ENCODE peak calls at places on chromosomes 6 and 20, in four cellular contexts. F is HCT116, Y is GM23248, Q is SK-N-SH. W is an unnamed sample. For H4K20me1, the result is how much of the 10 kb centered on the place peaks cover.

GRCh38 chr6:14270925-14271791 is 153.6 kb downstream of the CD83 start:
- DNase-seq in F (peak), Y (peak), Q (no peak), W (no peak)

GRCh38 chr6:16769131-16769985 is 8.1 kb upstream of the ATXN1 start:
- DNase-seq in Q (no peak), F (peak), Y (peak), W (no peak)

GRCh38 chr6:34600101-34600500 is 44.0 kb upstream of the SPDEF start:
- DNase-seq in Q (no peak), F (no peak), Y (no peak), W (no peak)

GRCh38 chr6:27161946-27162603 is 85.4 kb upstream of the PRSS16 start:
- DNase-seq in Y (peak), Q (peak), F (peak), W (peak)

GRCh38 chr20:63026582-63027424 is 20.0 kb upstream of the BHLHE23 start:
- DNase-seq in Q (no peak), Y (no peak), F (no peak), W (no peak)

GRCh38 chr6:137708481-137708880 is 158.6 kb upstream of the TNFAIP3 start:
- DNase-seq in F (no peak), Q (no peak), Y (no peak), W (no peak)

GRCh38 chr6:16244869-16245451 is 6.6 kb downstream of the GMPR start:
- DNase-seq in Q (no peak), Y (no peak), F (no peak), W (no peak)

GRCh38 chr20:62398120-62398821 is 8.8 kb downstream of the CABLES2 start:
- DNase-seq in Q (no peak), F (no peak), Y (no peak), W (no peak)

GRCh38 chr20:37344506-37345338 is 1.2 kb upstream of the SRC start:
- DNase-seq in Q (peak), F (no peak), Y (no peak), W (no peak)

GRCh38 chr6:74519172-74519571 is 686.7 kb downstream of the COL12A1 start:
- DNase-seq in Y (peak), Q (no peak), F (no peak), W (no peak)

GRCh38 chr20:17674722-17675518 is 7.1 kb downstream of the RRBP1 start:
- DNase-seq in F (no peak), Q (no peak), Y (peak), W (no peak)

GRCh38 chr6:53706525-53706924 is 41.0 kb upstream of the KLHL31 start:
- DNase-seq in Q (no peak), F (no peak), Y (no peak), W (no peak)

GRCh38 chr6:85323435-85324040 is 126.3 kb upstream of the NT5E start:
- DNase-seq in F (peak), Y (peak), Q (peak), W (peak)

GRCh38 chr20:60857708-60858107 is 394.4 kb upstream of the CDH4 start:
- DNase-seq in Y (peak), F (no peak), Q (no peak), W (no peak)

GRCh38 chr6:142297996-142298753 is 3.6 kb upstream of the ADGRG6 start:
- DNase-seq in F (no peak), Q (no peak), Y (peak), W (no peak)

GRCh38 chr6:148516116-148517016 is 173.7 kb downstream of the SASH1 start:
- DNase-seq in Y (no peak), F (no peak), Q (no peak), W (no peak)

DNA sequence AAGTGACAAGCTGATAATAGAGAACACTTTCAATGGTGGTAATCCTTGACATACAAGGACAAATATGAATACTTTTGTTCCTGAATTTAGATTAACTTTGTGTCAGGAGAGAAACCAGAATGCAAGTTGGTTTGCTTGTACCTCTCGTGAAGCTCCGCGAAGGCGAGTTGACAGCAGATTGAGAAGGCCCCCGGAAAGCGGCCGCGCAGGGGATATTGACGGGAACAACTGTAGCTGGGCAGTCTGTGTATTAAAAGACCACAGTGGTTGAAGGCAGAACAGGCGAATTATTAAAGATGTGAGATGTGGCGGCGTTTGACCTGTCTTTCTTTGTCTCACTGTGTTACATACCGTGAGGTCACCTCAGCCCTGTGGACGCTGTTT is 175.8 kb upstream of the RALGAPA2 start:
- DNase-seq in Y (no peak), F (no peak), Q (no peak), W (no peak)
- H2AFZ ChIP-seq in Y (no peak), F (no peak), Q (no peak), W (no peak)

GRCh38 chr6:129753422-129753821 is 43.4 kb upstream of the ARHGAP18 start:
- DNase-seq in Q (no peak), Y (peak), F (no peak), W (no peak)
- H4K20me1 ChIP-seq in Q (under half), Y (under half), F (under half), W (under half)

GRCh38 chr6:110017946-110018345 is 39.8 kb downstream of the GPR6 start:
- DNase-seq in Q (no peak), Y (no peak), F (no peak), W (no peak)

GRCh38 chr6:110015206-110015605 is 37.1 kb downstream of the GPR6 start:
- DNase-seq in Y (no peak), Q (no peak), F (no peak), W (no peak)

GRCh38 chr6:110017306-110017705 is 39.2 kb downstream of the GPR6 start:
- DNase-seq in Y (no peak), F (no peak), Q (no peak), W (no peak)

GRCh38 chr6:110020888-110021287 is 42.8 kb downstream of the GPR6 start:
- DNase-seq in F (no peak), Y (no peak), Q (no peak), W (no peak)

DNA sequence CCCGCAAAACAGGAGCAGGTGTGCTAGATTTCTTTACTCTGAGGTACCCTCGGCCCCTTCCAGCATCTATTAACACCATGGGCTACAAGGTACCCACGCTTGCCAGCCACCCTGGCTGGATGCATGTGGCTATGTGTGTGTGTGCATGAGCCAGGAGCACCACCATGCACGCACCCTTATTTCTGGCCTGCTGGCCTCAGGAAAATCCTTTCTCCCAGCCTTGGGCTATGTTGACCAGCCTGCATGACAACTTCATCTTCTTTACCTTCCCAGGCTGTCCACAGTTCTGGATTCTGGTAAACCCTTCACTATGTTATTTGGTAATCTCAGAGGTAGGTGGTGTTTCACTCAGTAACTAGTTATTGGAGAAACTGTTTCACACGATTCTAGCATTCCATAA is 40.4 kb downstream of the GPR6 start:
- DNase-seq in Y (no peak), F (no peak), Q (no peak), W (no peak)
- TF ChIP-seq EZH2phosphoT487 in Y (no peak), F (no peak), Q (no peak), W (no peak)

GRCh38 chr20:6530254-6530653 is 237.2 kb upstream of the BMP2 start:
- DNase-seq in F (no peak), Q (no peak), Y (no peak), W (no peak)

GRCh38 chr20:6533321-6533720 is 234.2 kb upstream of the BMP2 start:
- DNase-seq in F (no peak), Y (peak), Q (no peak), W (no peak)

GRCh38 chr20:6530916-6531315 is 236.6 kb upstream of the BMP2 start:
- DNase-seq in Y (no peak), F (no peak), Q (no peak), W (no peak)

GRCh38 chr20:6533828-6534388 is 233.6 kb upstream of the BMP2 start:
- DNase-seq in F (no peak), Y (peak), Q (no peak), W (no peak)
- H2AFZ ChIP-seq in F (no peak), Y (peak), Q (peak), W (no peak)

GRCh38 chr20:50533061-50533460 is 22.9 kb downstream of the PTPN1 start:
- DNase-seq in Q (no peak), Y (peak), F (no peak), W (no peak)
- H4K20me1 ChIP-seq in Q (half or more), Y (under half), F (under half), W (under half)

DNA sequence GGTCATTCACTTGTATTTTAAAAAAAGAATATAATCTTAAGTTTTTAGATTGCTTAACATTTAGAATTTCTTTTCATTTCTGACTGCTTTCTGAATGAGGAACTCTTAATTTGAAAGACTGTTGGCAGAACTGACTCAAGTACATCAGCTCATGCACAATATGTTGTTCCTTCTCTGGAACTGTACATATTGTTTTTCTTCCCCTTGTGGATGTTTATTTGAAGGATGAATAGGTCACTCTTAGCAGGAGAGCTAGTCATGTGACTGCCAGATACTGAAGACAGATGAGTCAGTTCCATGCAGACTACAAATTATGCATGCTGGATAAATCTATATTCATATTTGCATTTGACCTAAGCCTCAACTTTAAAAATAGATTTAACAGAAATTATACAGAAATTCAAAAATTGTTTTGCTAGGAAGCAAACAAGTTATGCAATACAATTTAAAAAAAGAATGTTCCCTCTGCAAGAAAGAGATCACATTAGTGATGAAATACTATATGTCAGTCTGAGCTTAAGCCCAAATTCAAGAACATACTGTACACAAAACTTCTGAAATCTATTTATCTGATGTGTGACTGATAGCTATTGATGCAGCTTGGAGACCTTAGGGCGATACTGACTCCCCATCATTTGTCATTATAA is 1274.9 kb upstream of the GJE1 start:
- DNase-seq in Q (no peak), Y (peak), F (peak), W (no peak)
- TF ChIP-seq EZH2phosphoT487 in Q (no peak), Y (no peak), F (no peak), W (no peak)

GRCh38 chr6:20746024-20746423 is 211.8 kb downstream of the CDKAL1 start:
- DNase-seq in Y (no peak), F (no peak), Q (no peak), W (no peak)
- H2AFZ ChIP-seq in Y (no peak), F (no peak), Q (no peak), W (no peak)

DNA sequence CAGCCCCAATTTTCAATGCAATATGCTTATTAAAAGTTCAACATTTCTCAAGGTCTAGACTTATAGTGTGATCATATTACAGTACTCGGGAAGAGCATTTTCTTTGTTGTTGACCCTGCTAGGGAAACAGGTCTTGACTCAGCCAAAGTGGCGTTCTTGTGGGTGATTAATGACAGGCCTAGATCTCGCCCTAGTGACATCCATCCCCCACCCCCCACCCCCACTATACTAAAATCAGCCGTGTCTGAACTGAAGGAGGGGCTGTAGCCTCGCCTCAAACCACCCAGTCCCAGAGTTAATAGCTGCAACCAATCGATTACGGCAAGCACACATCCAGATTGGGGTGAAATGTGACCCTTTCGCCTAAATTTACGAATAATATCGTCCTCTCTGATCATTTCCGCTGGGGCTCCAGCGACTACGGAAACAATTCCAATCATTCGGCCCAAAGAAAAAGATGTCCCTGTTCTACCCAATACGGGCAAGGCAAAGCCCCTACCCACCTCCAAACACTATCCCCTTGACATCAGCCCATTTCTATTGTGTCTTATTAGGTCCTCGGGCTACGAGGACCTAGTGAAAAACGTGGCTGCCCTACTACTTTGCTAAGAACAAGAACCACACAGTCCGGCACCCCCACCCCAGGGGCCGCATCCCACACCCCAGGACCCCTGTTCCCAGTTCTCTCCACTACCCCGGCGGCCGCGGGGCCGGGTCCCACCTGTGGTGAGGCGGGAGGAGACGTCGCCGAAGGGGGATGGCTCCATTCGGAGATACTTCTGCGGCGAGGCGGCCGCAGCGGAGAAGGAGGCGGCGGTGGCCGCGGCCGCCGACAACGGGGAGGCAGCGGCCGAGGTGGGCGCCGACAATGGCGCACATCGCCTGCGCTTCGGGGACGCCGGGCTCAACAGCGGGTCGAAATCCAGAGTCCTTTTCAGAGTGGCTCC is 1.0 kb downstream of the AKIRIN2 start:
- DNase-seq in Q (peak), F (no peak), Y (peak), W (peak)
- H4K20me1 ChIP-seq in Q (under half), F (under half), Y (under half), W (under half)